ENCODE peak calls at places on chromosomes 12 and 14, in eight cellular contexts. One of them, this sample, is unnamed.

GRCh38 chr12:89319111-89319510 is 33.2 kb downstream of the DUSP6 start:
- DNase-seq in NCI-H774: no peak
- DNase-seq in Kasumi-1: no peak
- DNase-seq in T-helper 17 cell: no peak
- DNase-seq in left ventricle myocardium inferior: no peak
- DNase-seq in activated CD4-positive, alpha-beta T cell treated with anti-CD3 and anti-CD28 coated beads for 48 hours: no peak
- DNase-seq in T47D: no peak
- DNase-seq in kidney glomerular epithelial cell: no peak
- DNase-seq in this sample: no peak

GRCh38 chr12:73341559-73342247 is 1069.5 kb downstream of the TRHDE start:
- DNase-seq in activated CD4-positive, alpha-beta T cell treated with anti-CD3 and anti-CD28 coated beads for 48 hours: no peak
- DNase-seq in T47D: no peak
- DNase-seq in kidney glomerular epithelial cell: no peak
- DNase-seq in T-helper 17 cell: no peak
- DNase-seq in Kasumi-1: no peak
- DNase-seq in NCI-H774: no peak
- DNase-seq in left ventricle myocardium inferior: no peak
- DNase-seq in this sample: no peak

GRCh38 chr14:81565441-81566290 is 32.0 kb upstream of the SEL1L start:
- DNase-seq in Kasumi-1: peak; percentile 54
- DNase-seq in left ventricle myocardium inferior: no peak
- DNase-seq in T-helper 17 cell: no peak
- DNase-seq in kidney glomerular epithelial cell: peak; percentile 11
- DNase-seq in activated CD4-positive, alpha-beta T cell treated with anti-CD3 and anti-CD28 coated beads for 48 hours: peak; percentile 13
- DNase-seq in NCI-H774: no peak
- DNase-seq in T47D: peak; percentile 74
- DNase-seq in this sample: peak; percentile 20

GRCh38 chr14:74886001-74886400 is 4.3 kb downstream of the DLST start:
- DNase-seq in T47D: no peak
- DNase-seq in T-helper 17 cell: no peak
- DNase-seq in kidney glomerular epithelial cell: no peak
- DNase-seq in Kasumi-1: no peak
- DNase-seq in left ventricle myocardium inferior: no peak
- DNase-seq in activated CD4-positive, alpha-beta T cell treated with anti-CD3 and anti-CD28 coated beads for 48 hours: no peak
- DNase-seq in NCI-H774: no peak
- DNase-seq in this sample: no peak

GRCh38 chr14:73188501-73188903 is 48.8 kb upstream of the PAPLN start:
- DNase-seq in activated CD4-positive, alpha-beta T cell treated with anti-CD3 and anti-CD28 coated beads for 48 hours: no peak
- DNase-seq in NCI-H774: no peak
- DNase-seq in kidney glomerular epithelial cell: no peak
- DNase-seq in T-helper 17 cell: no peak
- DNase-seq in left ventricle myocardium inferior: no peak
- DNase-seq in T47D: no peak
- DNase-seq in Kasumi-1: no peak
- DNase-seq in this sample: no peak

GRCh38 chr14:100438678-100439592 is 115.8 kb downstream of the SLC25A47 start:
- DNase-seq in left ventricle myocardium inferior: no peak
- DNase-seq in T-helper 17 cell: no peak
- DNase-seq in NCI-H774: no peak
- DNase-seq in Kasumi-1: no peak
- DNase-seq in kidney glomerular epithelial cell: peak; percentile 81
- DNase-seq in activated CD4-positive, alpha-beta T cell treated with anti-CD3 and anti-CD28 coated beads for 48 hours: peak; percentile 82
- DNase-seq in T47D: peak; percentile 57
- DNase-seq in this sample: no peak

GRCh38 chr14:105090493-105091334 is 25.5 kb upstream of the GPR132 start:
- DNase-seq in NCI-H774: peak; percentile 66
- DNase-seq in activated CD4-positive, alpha-beta T cell treated with anti-CD3 and anti-CD28 coated beads for 48 hours: peak; percentile 94
- DNase-seq in T-helper 17 cell: peak; percentile 90
- DNase-seq in T47D: peak; percentile 90
- DNase-seq in kidney glomerular epithelial cell: peak; percentile 58
- DNase-seq in left ventricle myocardium inferior: peak; percentile 87
- DNase-seq in Kasumi-1: peak; percentile 51
- DNase-seq in this sample: peak; percentile 89

GRCh38 chr14:64506751-64507150 is 2.2 kb downstream of the ZBTB1 start:
- DNase-seq in left ventricle myocardium inferior: no peak
- DNase-seq in Kasumi-1: no peak
- DNase-seq in T47D: no peak
- DNase-seq in NCI-H774: no peak
- DNase-seq in kidney glomerular epithelial cell: no peak
- DNase-seq in T-helper 17 cell: no peak
- DNase-seq in activated CD4-positive, alpha-beta T cell treated with anti-CD3 and anti-CD28 coated beads for 48 hours: no peak
- DNase-seq in this sample: no peak

GRCh38 chr14:95480109-95480886 is 36.2 kb downstream of the SYNE3 start:
- DNase-seq in T-helper 17 cell: peak; percentile 29
- DNase-seq in left ventricle myocardium inferior: peak; percentile 78
- DNase-seq in T47D: no peak
- DNase-seq in Kasumi-1: no peak
- DNase-seq in activated CD4-positive, alpha-beta T cell treated with anti-CD3 and anti-CD28 coated beads for 48 hours: peak; percentile 41
- DNase-seq in NCI-H774: no peak
- DNase-seq in kidney glomerular epithelial cell: no peak
- DNase-seq in this sample: no peak

GRCh38 chr14:38775986-38776385 is 327.0 kb downstream of the SEC23A start:
- DNase-seq in activated CD4-positive, alpha-beta T cell treated with anti-CD3 and anti-CD28 coated beads for 48 hours: no peak
- DNase-seq in Kasumi-1: no peak
- DNase-seq in NCI-H774: no peak
- DNase-seq in T47D: no peak
- DNase-seq in left ventricle myocardium inferior: no peak
- DNase-seq in kidney glomerular epithelial cell: no peak
- DNase-seq in T-helper 17 cell: no peak
- DNase-seq in this sample: no peak

GRCh38 chr12:110179291-110179690 is 55.1 kb downstream of the IFT81 start:
- DNase-seq in T-helper 17 cell: no peak
- DNase-seq in Kasumi-1: no peak
- DNase-seq in T47D: no peak
- DNase-seq in activated CD4-positive, alpha-beta T cell treated with anti-CD3 and anti-CD28 coated beads for 48 hours: peak; percentile 9
- DNase-seq in left ventricle myocardium inferior: no peak
- DNase-seq in kidney glomerular epithelial cell: no peak
- DNase-seq in NCI-H774: no peak
- DNase-seq in this sample: no peak

GRCh38 chr14:77123381-77124344 is 17.9 kb downstream of the ZDHHC22 start:
- DNase-seq in kidney glomerular epithelial cell: no peak
- DNase-seq in T-helper 17 cell: no peak
- DNase-seq in T47D: peak; percentile 88
- DNase-seq in activated CD4-positive, alpha-beta T cell treated with anti-CD3 and anti-CD28 coated beads for 48 hours: no peak
- DNase-seq in left ventricle myocardium inferior: peak; percentile 55
- DNase-seq in Kasumi-1: no peak
- DNase-seq in NCI-H774: peak; percentile 55
- DNase-seq in this sample: no peak

GRCh38 chr14:33386140-33386539 is 447.5 kb downstream of the NPAS3 start:
- DNase-seq in left ventricle myocardium inferior: no peak
- DNase-seq in activated CD4-positive, alpha-beta T cell treated with anti-CD3 and anti-CD28 coated beads for 48 hours: no peak
- DNase-seq in Kasumi-1: no peak
- DNase-seq in T-helper 17 cell: no peak
- DNase-seq in NCI-H774: no peak
- DNase-seq in kidney glomerular epithelial cell: no peak
- DNase-seq in T47D: no peak
- DNase-seq in this sample: no peak

GRCh38 chr12:103640831-103641230 is 53.8 kb downstream of the STAB2 start:
- DNase-seq in T47D: no peak
- DNase-seq in left ventricle myocardium inferior: no peak
- DNase-seq in kidney glomerular epithelial cell: no peak
- DNase-seq in T-helper 17 cell: no peak
- DNase-seq in activated CD4-positive, alpha-beta T cell treated with anti-CD3 and anti-CD28 coated beads for 48 hours: no peak
- DNase-seq in Kasumi-1: no peak
- DNase-seq in NCI-H774: no peak
- DNase-seq in this sample: no peak

GRCh38 chr12:80821513-80822000 is 104.8 kb downstream of the MYF5 start:
- DNase-seq in left ventricle myocardium inferior: no peak
- DNase-seq in T47D: no peak
- DNase-seq in activated CD4-positive, alpha-beta T cell treated with anti-CD3 and anti-CD28 coated beads for 48 hours: no peak
- DNase-seq in T-helper 17 cell: no peak
- DNase-seq in NCI-H774: no peak
- DNase-seq in kidney glomerular epithelial cell: no peak
- DNase-seq in Kasumi-1: no peak
- DNase-seq in this sample: peak; percentile 15